ENCODE peak calls at places on chromosomes 16 and 17, in six cellular contexts. F, Y, T, X, G and C are unnamed samples.

GRCh38 chr17:15404116-15404730 is 62.8 kb upstream of the TEKT3 start:
- DNase-seq in F (peak; percentile 21), Y (no peak), T (no peak), X (no peak), G (no peak), C (no peak)

GRCh38 chr16:58177347-58177710 is 20.6 kb downstream of the CSNK2A2 start:
- DNase-seq in F (no peak), Y (no peak), T (no peak), X (no peak), G (no peak), C (no peak)

GRCh38 chr17:79388556-79389295 is 222.1 kb downstream of the RBFOX3 start:
- DNase-seq in F (peak; percentile 11), Y (peak; percentile 56), T (peak; percentile 70), X (peak; percentile 45), G (peak; percentile 64), C (peak; percentile 45)

GRCh38 chr16:67773569-67774456 is 32.5 kb downstream of the RANBP10 start:
- DNase-seq in F (peak; percentile 16), Y (no peak), T (no peak), X (no peak), G (no peak), C (peak; percentile 14)

GRCh38 chr17:43176119-43176570 is 5.1 kb downstream of the NBR1 start:
- DNase-seq in F (no peak), Y (no peak), T (no peak), X (no peak), G (no peak), C (no peak)

GRCh38 chr16:57042157-57043111 is 49.9 kb upstream of the CPNE2 start:
- DNase-seq in F (no peak), Y (no peak), T (no peak), X (no peak), G (no peak), C (no peak)

GRCh38 chr16:66344533-66345145 is 21.9 kb upstream of the CDH5 start:
- DNase-seq in F (peak; percentile 64), Y (no peak), T (no peak), X (no peak), G (no peak), C (peak; percentile 52)

GRCh38 chr17:59842901-59843652 is 49.7 kb downstream of the TUBD1 start:
- DNase-seq in F (peak; percentile 97), Y (peak; percentile 62), T (peak; percentile 73), X (no peak), G (peak; percentile 74), C (no peak)

GRCh38 chr16:20673882-20674683 is 23.4 kb downstream of the ACSM1 start:
- DNase-seq in F (no peak), Y (no peak), T (no peak), X (no peak), G (no peak), C (no peak)

GRCh38 chr16:59886021-59886420 is 1151.9 kb upstream of the GOT2 start:
- DNase-seq in F (peak; percentile 91), Y (peak; percentile 16), T (no peak), X (peak; percentile 28), G (no peak), C (peak; percentile 53)

GRCh38 chr17:8337802-8338744 is 1.6 kb upstream of the ODF4 start:
- DNase-seq in F (peak; percentile 19), Y (no peak), T (no peak), X (no peak), G (no peak), C (no peak)

GRCh38 chr17:8339540-8339939 is at the start of gene ODF4:
- DNase-seq in F (no peak), Y (no peak), T (no peak), X (no peak), G (no peak), C (no peak)

GRCh38 chr17:8338806-8339205 is 834 bp upstream of the ODF4 start:
- DNase-seq in F (no peak), Y (no peak), T (no peak), X (no peak), G (no peak), C (no peak)

GRCh38 chr17:8345052-8345690 is 5.5 kb downstream of the ODF4 start:
- DNase-seq in F (no peak), Y (no peak), T (no peak), X (no peak), G (no peak), C (no peak)

DNA sequence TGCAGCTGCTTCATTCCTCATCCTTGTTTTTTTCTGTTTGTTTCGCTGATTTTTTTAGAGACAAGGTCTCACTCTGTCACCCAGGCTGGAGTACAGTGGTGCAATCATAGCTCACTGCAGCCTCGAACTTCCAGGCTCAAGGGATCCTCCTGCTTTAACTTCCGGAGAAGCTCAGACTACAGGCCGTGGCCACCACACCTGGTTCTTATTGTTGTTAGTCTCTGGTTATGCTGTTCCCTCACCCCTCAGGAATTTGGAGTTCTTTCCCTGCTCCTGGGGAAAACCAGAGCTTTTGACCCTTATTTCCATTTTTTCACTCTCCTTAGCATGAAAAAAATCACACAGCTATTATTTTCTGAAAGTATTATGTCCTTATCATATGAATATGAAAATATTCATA is 1.8 kb downstream of the ODF4 start:
- DNase-seq in F (no peak), Y (no peak), T (no peak), X (no peak), G (no peak), C (no peak)
- TF ChIP-seq CTCF in F (no peak), Y (no peak), T (no peak), X (no peak), G (no peak), C (no peak)

DNA sequence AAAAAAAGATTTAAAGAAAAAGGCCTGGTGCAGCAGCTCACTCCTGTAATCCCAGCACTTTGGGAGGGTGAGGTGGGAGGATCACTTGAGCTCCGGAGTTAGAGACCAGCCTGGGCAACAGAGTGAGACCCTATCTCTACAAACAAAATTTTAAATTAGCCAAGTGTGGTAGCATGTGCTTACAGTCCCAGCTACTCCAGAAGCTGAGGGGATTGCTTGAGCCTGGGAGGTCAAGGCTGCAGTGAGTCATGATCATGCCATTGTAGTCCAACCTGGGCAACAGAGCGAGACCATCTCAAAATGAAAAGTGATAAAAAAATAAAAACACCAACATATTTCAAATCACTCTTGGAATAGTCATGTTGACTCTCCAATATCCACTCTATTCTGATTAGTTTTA is 2.7 kb upstream of the KANSL1 start:
- DNase-seq in F (no peak), Y (no peak), T (no peak), X (no peak), G (no peak), C (no peak)
- H3K4me1 ChIP-seq in F (peaks cover 9% of the 10 kb centered on the region), Y (peaks cover 16% of the 10 kb centered on the region), T (no peaks in the 10 kb centered on the region), X (peaks cover 26% of the 10 kb centered on the region), G (peaks cover 58% of the 10 kb centered on the region), C (peaks cover 10% of the 10 kb centered on the region)

DNA sequence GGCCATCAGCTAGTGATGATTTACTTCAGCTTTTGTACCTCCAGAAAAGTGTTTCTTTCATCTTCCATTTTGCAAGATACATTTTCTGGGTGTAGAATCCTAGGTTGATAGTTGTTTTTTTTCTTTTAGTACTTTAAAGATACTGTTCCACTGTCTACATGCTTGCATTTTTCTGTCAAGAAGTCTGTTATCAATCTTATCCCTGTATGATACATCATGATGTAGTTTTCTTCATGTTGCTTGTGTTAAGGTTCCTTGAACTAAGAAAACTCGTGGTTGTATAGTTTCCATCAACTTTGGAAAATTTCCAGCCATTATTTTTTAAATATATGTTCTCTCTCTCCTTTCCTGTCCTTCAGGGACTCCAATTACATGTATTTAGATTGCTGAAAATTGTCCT is 24.1 kb downstream of the DYNLL2 start:
- DNase-seq in F (no peak), Y (no peak), T (no peak), X (no peak), G (no peak), C (no peak)
- H3K4me3 ChIP-seq in F (no peak overlapping the region), Y (no peak overlapping the region), T (no peak overlapping the region), X (no peak overlapping the region), G (no peak overlapping the region), C (no peak overlapping the region)

GRCh38 chr16:9836118-9836736 is 346.0 kb downstream of the GRIN2A start:
- DNase-seq in F (peak; percentile 12), Y (peak; percentile 14), T (no peak), X (no peak), G (no peak), C (no peak)
- TF ChIP-seq CTCF in F (no peak), Y (no peak), T (no peak), X (no peak), G (no peak), C (no peak)

GRCh38 chr17:75511610-75512575 is 3.4 kb downstream of the CASKIN2 start:
- DNase-seq in F (peak; percentile 57), Y (peak; percentile 73), T (no peak), X (peak; percentile 35), G (peak; percentile 87), C (peak; percentile 71)
- H3K4me1 ChIP-seq in F (no peaks in the 10 kb centered on the region), Y (peaks cover 8% of the 10 kb centered on the region), T (peaks cover 14% of the 10 kb centered on the region), X (peaks cover 58% of the 10 kb centered on the region), G (peaks cover 73% of the 10 kb centered on the region), C (peaks cover 73% of the 10 kb centered on the region)

DNA sequence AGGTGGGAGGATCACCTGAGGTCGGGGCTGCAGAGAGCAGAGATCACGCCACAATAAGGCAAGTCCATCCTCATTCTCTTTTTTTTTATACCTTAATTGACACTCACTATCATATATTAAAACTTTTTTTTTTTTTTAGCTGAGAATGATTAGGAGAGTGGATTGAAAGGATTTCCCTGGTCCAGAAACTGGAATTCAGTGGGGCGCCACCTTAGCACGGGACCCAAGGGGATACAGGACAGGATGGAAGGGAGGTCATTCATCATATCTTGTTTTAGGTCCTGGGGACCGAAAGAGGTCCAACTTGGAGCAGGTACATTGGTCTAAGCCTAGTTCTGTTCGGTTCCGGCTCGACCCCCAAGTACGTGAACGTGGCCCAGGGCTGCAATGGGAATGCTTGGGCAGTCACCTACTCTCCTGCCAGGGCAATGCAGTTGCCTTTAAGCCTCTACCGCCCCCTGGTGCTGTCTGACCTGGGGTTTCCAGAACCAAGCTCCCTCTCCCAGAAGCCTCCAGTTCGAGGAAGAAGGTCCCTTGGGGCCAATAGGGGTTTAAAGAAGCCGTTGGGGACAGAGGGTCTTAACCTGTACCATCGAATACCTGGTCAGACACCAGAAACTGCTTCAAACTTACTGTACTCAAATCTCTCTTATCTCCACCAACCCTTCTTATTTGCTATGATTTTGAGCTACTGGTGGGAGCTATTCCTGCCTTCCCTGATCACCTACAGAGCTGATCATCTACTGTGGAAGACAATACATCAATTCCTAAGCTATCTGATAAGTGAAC is 19.9 kb upstream of the GPATCH8 start:
- DNase-seq in F (peak; percentile 48), Y (peak; percentile 72), T (peak; percentile 72), X (peak; percentile 67), G (peak; percentile 83), C (peak; percentile 63)
- H3K4me3 ChIP-seq in F (no peak overlapping the region), Y (no peak overlapping the region), T (no peak overlapping the region), X (no peak overlapping the region), G (no peak overlapping the region), C (no peak overlapping the region)